ENCODE peak calls at places on chromosomes 6 and 20, in five cellular contexts. U is HEK293T, V is cerebellar cortex, I is iPS-NIHi11, N is HuH-7. Q is an unnamed sample.

GRCh38 chr6:22892452-22892851 is 323.1 kb downstream of the HDGFL1 start:
- DNase-seq in U (no peak), N (no peak), V (no peak), I (no peak), Q (peak)

GRCh38 chr20:61130156-61130555 is 121.9 kb upstream of the CDH4 start:
- DNase-seq in U (no peak), I (no peak), N (no peak), V (no peak), Q (no peak)

GRCh38 chr6:160217863-160218262 is 40.8 kb downstream of the SLC22A2 start:
- DNase-seq in U (no peak), V (no peak), N (no peak), I (no peak), Q (no peak)

GRCh38 chr6:116246089-116246488 is 7.8 kb downstream of the TSPYL4 start:
- DNase-seq in N (no peak), V (no peak), I (no peak), U (no peak), Q (peak)

GRCh38 chr6:33248643-33248931 is 23.1 kb downstream of the VPS52 start:
- DNase-seq in V (no peak), I (no peak), N (no peak), U (peak), Q (no peak)

GRCh38 chr6:163761491-163761890 is 347.0 kb downstream of the QKI start:
- DNase-seq in N (no peak), I (no peak), V (no peak), U (no peak), Q (no peak)

GRCh38 chr6:12504325-12504966 is 212.1 kb upstream of the PHACTR1 start:
- DNase-seq in I (peak), U (peak), V (peak), N (peak), Q (no peak)

GRCh38 chr6:130923350-130923749 is 96.1 kb downstream of the SMLR1 start:
- DNase-seq in U (no peak), N (no peak), V (no peak), I (no peak), Q (no peak)

GRCh38 chr6:42400886-42401604 is 50.7 kb downstream of the TRERF1 start:
- DNase-seq in N (no peak), U (no peak), V (no peak), I (no peak), Q (no peak)

GRCh38 chr6:106509420-106510089 is 119.7 kb downstream of the RTN4IP1 start:
- DNase-seq in U (no peak), I (peak), V (no peak), N (no peak), Q (no peak)

GRCh38 chr6:1625352-1625773 is 15.6 kb downstream of the FOXC1 start:
- DNase-seq in V (no peak), I (no peak), N (no peak), U (no peak), Q (peak)